ENCODE peak calls at places on chromosomes 13 and 19, in seven cellular contexts. Q is thyroid gland, T is cardiac muscle cell, M is endodermal cell, B is fibroblast of mammary gland, K is astrocyte of the cerebellum, V is OCI-LY7. P is an unnamed sample.

GRCh38 chr13:44045179-44045562 is 165.5 kb downstream of the LACC1 start:
- DNase-seq in Q (no peak), T (no peak), M (no peak), B (no peak), K (no peak), V (no peak), P (no peak)

GRCh38 chr13:54536112-54536511 is 1507.5 kb downstream of the OLFM4 start:
- DNase-seq in Q (no peak), T (no peak), M (no peak), B (no peak), K (no peak), V (no peak), P (no peak)

GRCh38 chr13:112859817-112860190 is 109.2 kb upstream of the MCF2L start:
- DNase-seq in Q (peak; percentile 87), T (peak; percentile 50), M (peak; percentile 40), B (peak; percentile 70), K (peak; percentile 29), V (peak; percentile 45), P (peak; percentile 6)

GRCh38 chr13:74132768-74133656 is 1.2 kb downstream of the KLF12 start:
- DNase-seq in Q (peak; percentile 6), T (peak; percentile 64), M (peak; percentile 71), B (no peak), K (no peak), V (peak; percentile 67), P (peak; percentile 45)

GRCh38 chr19:41671481-41671880 is 16.6 kb downstream of the CEACAM7 start:
- DNase-seq in Q (no peak), T (no peak), M (no peak), B (no peak), K (no peak), V (no peak), P (no peak)

GRCh38 chr19:6604906-6605305 is 14.0 kb upstream of the CD70 start:
- DNase-seq in Q (no peak), T (no peak), M (no peak), B (no peak), K (no peak), V (peak; percentile 92), P (no peak)

GRCh38 chr13:71659427-71659826 is 207.6 kb downstream of the DACH1 start:
- DNase-seq in Q (no peak), T (peak; percentile 6), M (no peak), B (no peak), K (no peak), V (no peak), P (no peak)

GRCh38 chr19:13091400-13092161 is 11.1 kb downstream of the LYL1 start:
- DNase-seq in Q (no peak), T (peak; percentile 96), M (peak; percentile 65), B (peak; percentile 74), K (peak; percentile 82), V (no peak), P (peak; percentile 96)

GRCh38 chr19:8561071-8561764 is 16.0 kb downstream of the MYO1F start:
- DNase-seq in Q (no peak), T (no peak), M (peak; percentile 81), B (no peak), K (no peak), V (no peak), P (no peak)

GRCh38 chr19:9871626-9872338 is 36.7 kb downstream of the PIN1 start:
- DNase-seq in Q (no peak), T (no peak), M (peak; percentile 70), B (no peak), K (no peak), V (no peak), P (no peak)

GRCh38 chr19:17779281-17779930 is 15.5 kb upstream of the B3GNT3 start:
- DNase-seq in Q (no peak), T (peak; percentile 74), M (peak; percentile 92), B (peak; percentile 46), K (no peak), V (no peak), P (peak; percentile 21)

GRCh38 chr19:16949496-16950023 is 60.8 kb downstream of the F2RL3 start:
- DNase-seq in Q (no peak), T (no peak), M (no peak), B (no peak), K (no peak), V (no peak), P (no peak)

GRCh38 chr19:28940751-28941500 is 272.0 kb downstream of the UQCRFS1 start:
- DNase-seq in Q (no peak), T (peak; percentile 80), M (peak; percentile 16), B (peak; percentile 89), K (no peak), V (no peak), P (peak; percentile 87)

GRCh38 chr13:66835040-66835628 is 395.0 kb downstream of the PCDH9 start:
- DNase-seq in Q (peak; percentile 89), T (peak; percentile 67), M (peak; percentile 53), B (peak; percentile 37), K (peak; percentile 66), V (no peak), P (no peak)

GRCh38 chr19:45076851-45077730 is 813 bp upstream of the ZNF296 start:
- DNase-seq in Q (no peak), T (no peak), M (no peak), B (no peak), K (no peak), V (no peak), P (no peak)

GRCh38 chr19:29841209-29841558 is 29.4 kb downstream of the CCNE1 start:
- DNase-seq in Q (no peak), T (no peak), M (no peak), B (no peak), K (no peak), V (no peak), P (no peak)

GRCh38 chr19:4977299-4978174 is 8.6 kb downstream of the KDM4B start:
- DNase-seq in Q (peak; percentile 84), T (peak; percentile 92), M (no peak), B (peak; percentile 93), K (peak; percentile 78), V (no peak), P (peak; percentile 94)

GRCh38 chr13:93298741-93299140 is 72.1 kb downstream of the GPC6 start:
- DNase-seq in Q (no peak), T (peak; percentile 40), M (no peak), B (peak; percentile 60), K (no peak), V (no peak), P (peak; percentile 58)

GRCh38 chr13:50529154-50529882 is 314.2 kb downstream of the DLEU7 start:
- DNase-seq in Q (peak; percentile 98), T (peak; percentile 92), M (peak; percentile 55), B (peak; percentile 97), K (peak; percentile 75), V (no peak), P (peak; percentile 84)

GRCh38 chr13:44819245-44819644 is 170.0 kb downstream of the NUFIP1 start:
- DNase-seq in Q (no peak), T (peak; percentile 73), M (peak; percentile 27), B (peak; percentile 82), K (peak; percentile 53), V (no peak), P (peak; percentile 50)

GRCh38 chr19:42155796-42156195 is 23.6 kb upstream of the POU2F2 start:
- DNase-seq in Q (no peak), T (no peak), M (no peak), B (no peak), K (no peak), V (no peak), P (no peak)

GRCh38 chr13:30908416-30908980 is 2.4 kb downstream of the MEDAG start:
- DNase-seq in Q (peak; percentile 28), T (peak; percentile 92), M (no peak), B (peak; percentile 72), K (no peak), V (no peak), P (peak; percentile 45)

GRCh38 chr13:49116873-49117272 is 103.3 kb upstream of the MLNR start:
- DNase-seq in Q (no peak), T (no peak), M (no peak), B (no peak), K (no peak), V (no peak), P (no peak)

GRCh38 chr19:35115538-35115951 is at the start of gene FXYD3:
- DNase-seq in Q (no peak), T (no peak), M (no peak), B (no peak), K (no peak), V (no peak), P (no peak)
- H3K4me3 ChIP-seq in Q (no peak within 1 kb of the TSS), T (peak within 1 kb of the TSS; percentile 1), M (peak within 1 kb of the TSS; percentile 11), B (no peak within 1 kb of the TSS), K (peak within 1 kb of the TSS; percentile 15), V (peak within 1 kb of the TSS; percentile 43), P (no peak within 1 kb of the TSS)

GRCh38 chr13:60167121-60167520 is 3.4 kb upstream of the DIAPH3 start:
- DNase-seq in Q (no peak), T (no peak), M (no peak), B (no peak), K (no peak), V (no peak), P (no peak)

GRCh38 chr13:60174113-60174512 is 10.4 kb upstream of the DIAPH3 start:
- DNase-seq in Q (no peak), T (no peak), M (no peak), B (no peak), K (no peak), V (no peak), P (no peak)

GRCh38 chr13:60170414-60170813 is 6.7 kb upstream of the DIAPH3 start:
- DNase-seq in Q (no peak), T (no peak), M (no peak), B (no peak), K (no peak), V (no peak), P (no peak)

GRCh38 chr13:60165391-60166099 is 1.8 kb upstream of the DIAPH3 start:
- DNase-seq in Q (no peak), T (peak; percentile 85), M (no peak), B (no peak), K (no peak), V (no peak), P (peak; percentile 12)

GRCh38 chr13:60169239-60170031 is 5.7 kb upstream of the DIAPH3 start:
- DNase-seq in Q (no peak), T (no peak), M (no peak), B (no peak), K (no peak), V (no peak), P (no peak)
- TF ChIP-seq CTCF in Q (no peak), T (no peak), M (peak; percentile 54), B (no peak), K (no peak), V (no peak), P (no peak)

GRCh38 chr19:15201374-15202023 is 704 bp upstream of the NOTCH3 start:
- DNase-seq in Q (no peak), T (no peak), M (no peak), B (no peak), K (no peak), V (no peak), P (no peak)
- H3K4me3 ChIP-seq in Q (no peak overlapping the region), T (no peak overlapping the region), M (peak overlapping the region; percentile 62), B (no peak overlapping the region), K (no peak overlapping the region), V (no peak overlapping the region), P (peak overlapping the region; percentile 54)

DNA sequence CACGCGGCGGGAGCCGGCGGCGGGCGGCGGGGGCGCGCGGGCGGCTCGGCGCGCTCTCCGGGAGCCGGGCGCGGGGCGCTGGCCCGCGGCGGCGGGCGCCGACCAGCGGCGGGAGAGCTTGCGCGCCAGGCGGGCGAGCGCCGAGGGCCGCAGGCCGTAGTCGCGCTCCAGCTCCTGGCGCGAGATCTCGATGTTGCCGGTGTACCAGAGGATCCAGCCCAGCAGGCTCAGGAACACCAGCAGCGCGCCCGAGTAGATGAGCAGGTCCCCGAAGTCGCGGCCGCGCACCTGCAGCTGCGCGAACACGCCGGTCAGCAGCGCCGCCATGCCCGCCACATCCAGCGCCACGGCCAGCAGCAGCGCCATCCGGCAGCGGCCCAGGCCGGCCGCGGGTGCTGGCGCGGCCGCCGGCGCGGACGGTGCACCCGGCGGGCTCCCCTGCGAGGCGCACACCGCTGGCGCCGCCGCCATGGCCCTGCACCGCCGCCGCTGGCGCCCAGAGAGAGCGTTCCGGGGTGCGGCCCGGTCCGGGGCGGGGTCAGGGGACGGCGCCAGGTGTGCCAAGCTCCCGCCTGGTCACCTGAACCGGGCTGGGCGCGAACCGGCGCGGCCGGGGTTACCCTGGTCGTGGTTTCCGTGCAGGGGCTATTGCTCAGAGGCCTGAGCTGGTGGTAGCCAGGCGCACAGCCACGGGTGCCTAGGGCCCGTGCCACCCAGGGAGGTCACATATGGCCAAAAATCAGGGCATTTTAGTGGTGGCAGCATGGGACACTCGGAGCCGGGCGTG is at the start of gene TMEM238:
- DNase-seq in Q (peak; percentile 72), T (peak; percentile 75), M (peak; percentile 85), B (peak; percentile 64), K (no peak), V (peak; percentile 87), P (peak; percentile 62)
- TF ChIP-seq CTCF in Q (no peak), T (no peak), M (no peak), B (no peak), K (no peak), V (peak; percentile 14), P (no peak)